ENCODE peak calls at places on chromosomes 5 and 9, in eight cellular contexts. L is cardiac muscle cell, I is psoas muscle, M is GM20000, T is RWPE2, K is AG04449, V is adrenal gland, U is AG10803. Y is an unnamed sample.

GRCh38 chr5:172695431-172696054 is 54.5 kb downstream of the NEURL1B start:
- DNase-seq in U (no peak), V (no peak), L (no peak), M (no peak), T (no peak), I (no peak), K (no peak), Y (no peak)

GRCh38 chr9:97811534-97812246 is 41.3 kb upstream of the FOXE1 start:
- DNase-seq in U (peak), L (peak), M (no peak), K (peak), T (no peak), I (no peak), V (no peak), Y (no peak)

GRCh38 chr9:106634183-106634582 is 228.8 kb upstream of the ZNF462 start:
- DNase-seq in V (no peak), M (no peak), U (no peak), T (no peak), K (no peak), I (no peak), L (no peak), Y (no peak)

GRCh38 chr5:16534280-16534679 is 68.7 kb upstream of the ZNF622 start:
- DNase-seq in K (no peak), U (no peak), T (no peak), V (no peak), M (no peak), L (no peak), I (no peak), Y (no peak)

GRCh38 chr9:99785010-99785590 is 36.6 kb upstream of the NR4A3 start:
- DNase-seq in K (no peak), V (no peak), I (no peak), U (no peak), T (no peak), L (no peak), M (no peak), Y (no peak)

GRCh38 chr5:141182248-141182647 is at the start of gene PCDHB16:
- DNase-seq in V (peak), L (peak), K (no peak), M (no peak), T (no peak), U (peak), I (peak), Y (no peak)

GRCh38 chr5:38616061-38616460 is 59.6 kb upstream of the LIFR start:
- DNase-seq in K (peak), V (no peak), L (peak), I (no peak), M (no peak), U (peak), T (no peak), Y (no peak)

GRCh38 chr5:138037907-138038633 is 5.2 kb upstream of the FAM13B start:
- DNase-seq in V (no peak), L (no peak), K (no peak), I (no peak), T (no peak), U (no peak), M (no peak), Y (no peak)

GRCh38 chr5:170747851-170748250 is 35.7 kb upstream of the GABRP start:
- DNase-seq in V (peak), T (no peak), U (peak), M (no peak), K (no peak), L (peak), I (no peak), Y (no peak)

GRCh38 chr9:120935383-120935857 is 8.8 kb upstream of the TRAF1 start:
- DNase-seq in K (peak), V (peak), M (no peak), U (peak), L (peak), I (peak), T (peak), Y (peak)

GRCh38 chr9:21294904-21295538 is 10.1 kb downstream of the IFNA5 start:
- DNase-seq in I (no peak), K (no peak), L (no peak), V (no peak), T (no peak), M (peak), U (no peak), Y (no peak)

GRCh38 chr5:173204185-173204979 is 30.6 kb downstream of the NKX2-5 start:
- DNase-seq in T (no peak), K (no peak), V (no peak), I (no peak), M (no peak), U (peak), L (peak), Y (peak)

GRCh38 chr5:10475931-10476687 is 34.4 kb downstream of the ROPN1L start:
- DNase-seq in T (no peak), K (no peak), L (no peak), I (no peak), U (no peak), V (no peak), M (no peak), Y (no peak)

GRCh38 chr9:13118294-13118693 is 161.2 kb downstream of the MPDZ start:
- DNase-seq in I (no peak), U (no peak), L (no peak), K (no peak), V (no peak), M (no peak), T (no peak), Y (no peak)

GRCh38 chr9:78286946-78287388 is 10.0 kb upstream of the PSAT1 start:
- DNase-seq in M (no peak), T (no peak), U (no peak), I (no peak), V (peak), K (no peak), L (no peak), Y (no peak)

GRCh38 chr9:1869843-1870242 is 145.3 kb upstream of the SMARCA2 start:
- DNase-seq in L (peak), T (no peak), M (peak), I (no peak), V (no peak), U (no peak), K (no peak), Y (no peak)

GRCh38 chr5:150211156-150212030 is 21.5 kb downstream of the SLC6A7 start:
- DNase-seq in L (no peak), U (no peak), K (no peak), M (no peak), T (no peak), V (no peak), I (no peak), Y (no peak)

GRCh38 chr5:100676807-100677631 is 141.8 kb downstream of the FAM174A start:
- DNase-seq in K (no peak), I (no peak), U (peak), M (no peak), T (no peak), L (peak), V (no peak), Y (no peak)

GRCh38 chr9:110125207-110125751 is 82.7 kb downstream of the C9orf152 start:
- DNase-seq in L (peak), V (peak), U (peak), T (no peak), M (no peak), K (peak), I (peak), Y (no peak)

GRCh38 chr5:122454522-122454921 is 142.5 kb downstream of the SNCAIP start:
- DNase-seq in T (no peak), I (no peak), K (no peak), V (no peak), U (no peak), M (no peak), L (no peak), Y (no peak)

GRCh38 chr5:15499528-15500325 is at the start of gene FBXL7:
- DNase-seq in I (peak), K (no peak), T (no peak), L (peak), V (peak), U (peak), M (peak), Y (peak)

GRCh38 chr9:82606761-82607382 is 456.1 kb downstream of the RASEF start:
- DNase-seq in T (no peak), L (peak), U (peak), K (peak), I (no peak), M (peak), V (peak), Y (peak)

GRCh38 chr5:123094919-123095693 is 6.1 kb downstream of the PRDM6 start:
- DNase-seq in K (no peak), I (no peak), L (no peak), V (no peak), M (no peak), T (no peak), U (no peak), Y (no peak)

GRCh38 chr5:62767650-62768049 is 189.0 kb downstream of the LRRC70 start:
- DNase-seq in U (no peak), I (no peak), L (no peak), V (no peak), T (no peak), M (no peak), K (no peak), Y (no peak)

GRCh38 chr5:145856285-145856818 is 16.5 kb downstream of the GRXCR2 start:
- DNase-seq in U (peak), V (peak), L (peak), T (no peak), I (peak), M (no peak), K (peak), Y (no peak)

GRCh38 chr9:17134396-17134842 is 421 bp upstream of the CNTLN start:
- DNase-seq in M (no peak), L (peak), U (peak), K (no peak), I (no peak), T (no peak), V (no peak), Y (no peak)

GRCh38 chr9:100352201-100352726 is 478 bp downstream of the TEX10 start:
- DNase-seq in L (peak), M (peak), U (peak), K (no peak), V (peak), I (peak), T (peak), Y (no peak)

GRCh38 chr5:64811050-64811640 is 42.4 kb downstream of the CWC27 start:
- DNase-seq in T (no peak), I (no peak), K (peak), U (peak), L (peak), M (peak), V (no peak), Y (peak)

GRCh38 chr5:3024126-3024525 is 272.6 kb upstream of the IRX2 start:
- DNase-seq in U (no peak), I (no peak), V (peak), M (no peak), K (no peak), L (no peak), T (no peak), Y (no peak)

GRCh38 chr9:130240410-130241197 is 25.0 kb upstream of the HMCN2 start:
- DNase-seq in U (peak), V (peak), M (peak), T (no peak), K (no peak), I (no peak), L (peak), Y (no peak)

GRCh38 chr5:168064933-168065622 is 226.4 kb upstream of the WWC1 start:
- DNase-seq in M (no peak), L (no peak), U (no peak), K (no peak), V (no peak), I (no peak), T (no peak), Y (no peak)

GRCh38 chr9:137550958-137551655 is 572 bp upstream of the MRPL41 start:
- DNase-seq in U (peak), V (no peak), K (no peak), L (no peak), T (no peak), M (no peak), I (peak), Y (peak)

GRCh38 chr5:133387621-133388020 is 224.7 kb downstream of the FSTL4 start:
- DNase-seq in U (no peak), I (no peak), L (no peak), V (peak), K (no peak), M (no peak), T (no peak), Y (no peak)

GRCh38 chr9:110152704-110153374 is 55.1 kb downstream of the C9orf152 start:
- DNase-seq in U (peak), V (no peak), I (no peak), M (peak), K (no peak), L (peak), T (no peak), Y (no peak)

DNA sequence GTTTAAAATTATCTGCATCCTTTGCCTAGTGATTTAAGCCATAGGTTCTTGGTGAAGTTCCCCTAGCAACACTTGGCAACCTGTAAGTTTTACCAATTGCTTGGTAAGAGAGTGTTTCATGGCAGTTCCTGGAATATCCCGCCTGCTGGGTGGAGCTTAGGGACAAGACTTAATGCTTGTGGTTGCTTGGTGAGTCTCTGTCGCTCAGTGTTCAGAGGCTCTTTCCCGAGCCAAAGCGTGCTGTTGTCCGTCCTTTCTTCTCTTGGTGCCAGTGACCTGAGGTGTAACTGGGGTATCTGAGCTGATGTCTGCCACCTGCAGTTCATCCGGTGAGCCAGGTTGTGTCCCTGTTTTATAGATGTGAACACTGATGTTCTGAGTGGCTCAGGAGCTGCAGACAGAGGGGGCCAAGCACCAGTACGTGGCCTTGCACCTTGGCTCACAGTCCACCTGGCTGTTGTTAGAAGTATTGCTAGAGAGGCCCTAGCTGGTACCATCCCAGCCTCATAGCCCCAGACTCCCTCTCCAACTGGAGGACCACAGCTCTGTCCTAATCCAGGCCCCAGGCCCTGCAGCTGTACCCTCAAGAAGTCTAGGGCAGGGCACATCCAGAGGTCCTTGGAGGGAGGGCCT is 16.1 kb downstream of the PHF2 start:
- DNase-seq in K (no peak), V (peak), I (no peak), L (no peak), U (peak), T (no peak), M (no peak), Y (no peak)
- TF ChIP-seq CTCF in K (no peak), V (no peak), I (no peak), L (no peak), U (peak), T (peak), M (no peak), Y (no peak)

GRCh38 chr5:24110019-24110615 is 534.7 kb downstream of the CDH10 start:
- DNase-seq in K (no peak), M (no peak), V (no peak), U (peak), I (no peak), T (no peak), L (peak), Y (no peak)
- TF ChIP-seq CTCF in K (peak), M (no peak), V (peak), U (peak), I (peak), T (peak), L (peak), Y (peak)

GRCh38 chr9:108166509-108166908 is 676.9 kb upstream of the KLF4 start:
- DNase-seq in M (no peak), L (no peak), T (no peak), U (no peak), K (no peak), I (no peak), V (no peak), Y (no peak)
- TF ChIP-seq CTCF in M (no peak), L (no peak), T (no peak), U (no peak), K (no peak), I (no peak), V (no peak), Y (no peak)

DNA sequence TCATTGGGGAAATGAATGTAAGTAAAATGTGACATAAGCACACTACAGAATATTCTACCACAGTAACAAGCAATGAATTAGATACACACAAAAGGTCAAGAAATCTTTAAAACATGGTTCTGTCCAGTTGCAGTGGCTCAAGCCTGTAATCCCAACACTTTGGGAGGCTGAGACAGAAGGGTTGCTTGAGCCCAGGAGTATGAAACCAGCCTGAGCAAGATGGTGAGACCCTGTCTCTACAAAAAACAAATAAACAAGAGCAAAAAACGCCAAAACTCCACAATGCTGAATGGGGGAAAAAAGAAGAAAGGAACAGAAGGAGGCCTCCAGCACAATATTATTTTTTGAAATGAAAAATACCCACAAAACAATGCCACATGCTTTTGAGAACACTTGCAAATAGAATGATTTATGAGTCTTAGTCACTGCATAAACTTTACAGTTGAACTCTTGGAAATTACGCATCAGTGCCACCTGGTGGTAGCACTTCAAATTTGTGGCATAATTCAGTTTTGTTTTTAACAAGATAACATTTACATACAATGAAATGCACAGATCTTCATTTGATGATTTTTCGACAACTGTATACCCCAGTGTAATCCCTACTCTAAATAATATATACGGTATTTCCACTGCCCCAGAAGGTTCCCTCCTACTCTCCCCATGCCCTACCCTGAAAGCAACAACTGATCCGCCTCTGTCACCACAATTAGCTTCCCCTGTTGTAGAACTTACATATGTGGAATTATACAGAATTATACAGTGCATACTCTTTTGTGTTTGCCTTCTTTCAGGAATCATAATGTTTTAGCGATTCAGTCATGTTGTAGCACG is 14.4 kb upstream of the SPINK4 start:
- DNase-seq in T (no peak), L (peak), V (peak), K (peak), M (peak), U (peak), I (no peak), Y (peak)
- TF ChIP-seq CTCF in T (peak), L (peak), V (peak), K (peak), M (peak), U (peak), I (peak), Y (peak)

DNA sequence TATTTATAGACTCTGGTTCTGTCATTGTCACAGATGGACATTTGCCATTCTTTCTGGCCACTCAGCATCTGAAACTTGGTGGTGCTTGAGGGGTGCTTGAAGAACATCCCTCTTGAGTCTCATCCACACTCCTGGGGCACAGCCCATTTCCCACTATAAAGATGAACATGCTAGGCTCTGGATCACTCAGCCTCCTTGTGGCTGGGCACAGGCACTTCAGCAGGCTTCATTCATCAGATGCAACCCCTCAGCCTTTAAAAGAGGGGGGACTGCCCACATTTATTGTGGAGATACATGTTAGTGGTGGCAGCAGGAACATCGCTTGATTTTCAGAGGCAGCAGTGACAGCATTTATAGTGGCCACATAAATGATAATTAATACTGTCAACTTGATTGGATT is 124.7 kb upstream of the NIPBL start:
- DNase-seq in T (no peak), I (no peak), K (no peak), M (no peak), L (no peak), U (no peak), V (no peak), Y (no peak)
- TF ChIP-seq CTCF in T (peak), I (no peak), K (no peak), M (no peak), L (no peak), U (peak), V (no peak), Y (no peak)